ENCODE peak calls at places on chromosome 5, in seven cellular contexts. T is ovary, G is sigmoid colon, V is transverse colon, D is H1, L is stomach, U is suprapubic skin. E is an unnamed sample. For H3K36me3, the result is how much of the 10 kb centered on the place peaks cover.

GRCh38 chr5:65539827-65540226 is 23.1 kb downstream of the CENPK start:
- DNase-seq in L (no peak), G (no peak), U (no peak), D (no peak), T (no peak), V (no peak), E (no peak)

GRCh38 chr5:160166069-160166972 is 47.1 kb upstream of the PWWP2A start:
- DNase-seq in G (no peak), V (no peak), T (no peak), U (no peak), L (no peak), D (no peak), E (no peak)

GRCh38 chr5:14142202-14142855 is 813 bp upstream of the TRIO start:
- DNase-seq in L (no peak), G (no peak), U (no peak), D (no peak), V (no peak), T (no peak), E (no peak)

GRCh38 chr5:177443144-177443983 is 3.2 kb upstream of the PRR7 start:
- DNase-seq in L (no peak), G (no peak), D (no peak), V (no peak), U (no peak), T (no peak), E (peak)

GRCh38 chr5:179776413-179776938 is 17.3 kb upstream of the LTC4S start:
- DNase-seq in G (no peak), L (no peak), U (no peak), T (no peak), V (no peak), D (no peak), E (no peak)

GRCh38 chr5:52010430-52010829 is 627.2 kb downstream of the ISL1 start:
- DNase-seq in L (no peak), D (no peak), V (no peak), U (no peak), T (no peak), G (no peak), E (no peak)

GRCh38 chr5:34675857-34676256 is 19.7 kb downstream of the RAI14 start:
- DNase-seq in G (no peak), L (no peak), V (no peak), D (no peak), T (no peak), U (no peak), E (no peak)

GRCh38 chr5:92909545-92909962 is 671.5 kb downstream of the NR2F1-AS1 start:
- DNase-seq in U (no peak), D (no peak), T (no peak), G (no peak), V (no peak), L (no peak), E (no peak)

GRCh38 chr5:16345454-16345853 is 120.1 kb downstream of the ZNF622 start:
- DNase-seq in D (no peak), T (no peak), V (no peak), G (no peak), U (no peak), L (no peak), E (no peak)

GRCh38 chr5:112931473-112931872 is 9.4 kb upstream of the REEP5 start:
- DNase-seq in D (no peak), V (no peak), U (no peak), G (no peak), L (no peak), T (no peak), E (no peak)

GRCh38 chr5:175695161-175696126 is 37.6 kb downstream of the HRH2 start:
- DNase-seq in G (peak), U (peak), V (no peak), L (no peak), D (no peak), T (no peak), E (no peak)

GRCh38 chr5:176573564-176574296 is 24.6 kb downstream of the CDHR2 start:
- DNase-seq in L (peak), D (no peak), T (peak), V (peak), G (peak), U (no peak), E (peak)

GRCh38 chr5:108361771-108362170 is 20.1 kb downstream of the FBXL17 start:
- DNase-seq in U (no peak), V (no peak), L (no peak), T (no peak), D (no peak), G (no peak), E (no peak)

GRCh38 chr5:108356286-108356685 is 25.6 kb downstream of the FBXL17 start:
- DNase-seq in L (no peak), T (no peak), D (no peak), U (no peak), V (no peak), G (no peak), E (no peak)

GRCh38 chr5:108361239-108361638 is 20.7 kb downstream of the FBXL17 start:
- DNase-seq in L (no peak), D (no peak), U (no peak), T (no peak), V (no peak), G (no peak), E (no peak)

DNA sequence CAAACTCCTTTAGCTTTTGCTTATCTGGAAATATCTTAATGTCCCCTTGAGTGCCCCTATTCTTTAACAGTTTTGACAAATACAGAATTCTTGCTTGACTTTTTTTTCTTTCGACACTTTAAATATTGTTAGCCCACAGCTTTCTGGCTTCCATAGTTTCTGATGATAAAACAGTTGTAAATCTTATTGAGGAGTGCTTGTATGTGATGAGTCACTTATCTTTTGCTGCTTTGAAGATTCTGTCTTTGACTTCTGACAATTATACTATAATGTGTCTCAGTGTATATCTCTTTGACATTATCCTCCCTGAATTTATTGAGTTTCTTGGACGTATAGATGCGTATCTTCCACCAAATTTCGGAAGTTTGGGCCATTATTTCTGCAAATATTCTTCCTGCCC is 21.6 kb downstream of the FBXL17 start:
- DNase-seq in D (no peak), V (no peak), T (no peak), L (no peak), G (no peak), U (no peak), E (no peak)
- H3K36me3 ChIP-seq in D (under half), V (under half), T (under half), L (under half), G (under half), U (under half), E (under half)

DNA sequence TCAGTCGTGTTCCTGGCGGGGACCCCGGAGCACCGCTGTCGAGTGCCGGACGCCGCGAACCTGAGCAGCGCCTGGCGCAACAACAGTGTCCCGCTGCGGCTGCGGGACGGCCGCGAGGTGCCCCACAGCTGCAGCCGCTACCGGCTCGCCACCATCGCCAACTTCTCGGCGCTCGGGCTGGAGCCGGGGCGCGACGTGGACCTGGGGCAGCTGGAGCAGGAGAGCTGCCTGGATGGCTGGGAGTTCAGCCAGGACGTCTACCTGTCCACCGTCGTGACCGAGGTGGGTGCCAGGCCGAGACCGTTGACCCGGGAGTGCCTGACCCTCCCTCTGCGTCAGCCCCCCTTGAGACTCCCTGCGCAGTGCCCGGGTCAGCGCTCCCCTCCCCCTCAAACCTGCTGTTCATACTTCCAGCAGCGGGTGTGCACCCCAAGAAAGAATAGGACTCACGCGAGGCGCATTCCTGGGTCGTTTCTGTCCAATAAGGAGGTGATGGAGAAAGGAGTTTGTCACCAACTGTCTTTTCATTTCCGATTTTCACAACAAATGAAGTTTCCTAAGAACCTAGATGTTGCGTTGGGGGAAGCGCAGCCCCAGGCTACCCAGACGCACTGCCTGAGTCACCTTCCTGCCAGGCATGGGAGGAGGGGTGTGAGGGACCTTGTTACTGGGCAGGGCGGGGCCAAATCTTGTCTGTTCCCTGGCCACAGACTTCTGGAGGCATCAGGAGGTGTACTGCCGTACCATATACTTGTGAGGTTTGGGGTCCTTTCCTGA is 722 bp downstream of the SLC22A4 start:
- DNase-seq in V (peak), G (peak), L (peak), D (no peak), T (peak), U (no peak), E (peak)
- TF ChIP-seq POLR2A in V (peak), G (no peak), L (no peak), D (no peak), T (no peak), U (no peak), E (no peak)

GRCh38 chr5:916441-917293 is 24.0 kb downstream of the TRIP13 start:
- DNase-seq in D (no peak), T (no peak), U (no peak), G (no peak), L (no peak), V (no peak), E (no peak)

GRCh38 chr5:912356-913091 is 19.8 kb downstream of the TRIP13 start:
- DNase-seq in V (no peak), L (peak), D (no peak), U (no peak), G (no peak), T (no peak), E (peak)

GRCh38 chr5:914612-915011 is 21.9 kb downstream of the TRIP13 start:
- DNase-seq in L (no peak), T (no peak), G (no peak), D (no peak), U (peak), V (no peak), E (no peak)

GRCh38 chr5:915946-916345 is 23.3 kb downstream of the TRIP13 start:
- DNase-seq in G (no peak), V (no peak), U (no peak), D (no peak), T (no peak), L (no peak), E (peak)

GRCh38 chr5:914174-914573 is 21.5 kb downstream of the TRIP13 start:
- DNase-seq in L (no peak), T (no peak), G (no peak), V (no peak), D (no peak), U (peak), E (no peak)
- H3K36me3 ChIP-seq in L (under half), T (under half), G (under half), V (under half), D (half or more), U (under half), E (under half)

GRCh38 chr5:79070002-79070567 is 518 bp downstream of the BHMT2 start:
- DNase-seq in G (peak), L (no peak), D (no peak), U (no peak), V (no peak), T (peak), E (no peak)

GRCh38 chr5:79074641-79075040 is 5.1 kb downstream of the BHMT2 start:
- DNase-seq in V (no peak), T (no peak), L (no peak), U (no peak), G (no peak), D (no peak), E (no peak)

GRCh38 chr5:79069488-79070001 is at the start of the genes BHMT2 and DMGDH:
- DNase-seq in T (peak), L (no peak), G (peak), D (no peak), U (no peak), V (peak), E (peak)
- TF ChIP-seq POLR2A in T (no peak), L (no peak), G (no peak), D (no peak), U (no peak), V (no peak), E (no peak)

GRCh38 chr5:72226950-72227349 is 93.1 kb downstream of the MRPS27 start:
- DNase-seq in L (no peak), U (no peak), D (no peak), G (no peak), T (no peak), V (no peak), E (no peak)
- H3K36me3 ChIP-seq in L (half or more), U (half or more), D (under half), G (half or more), T (under half), V (under half), E (under half)

GRCh38 chr5:138337685-138338410 is at the start of gene FAM53C:
- DNase-seq in T (peak), L (peak), G (peak), D (peak), V (peak), U (peak), E (peak)

GRCh38 chr5:138340008-138340407 is 1.9 kb downstream of the FAM53C start:
- DNase-seq in L (no peak), T (no peak), G (no peak), U (no peak), V (no peak), D (no peak), E (no peak)

GRCh38 chr5:138338411-138339085 is 482 bp downstream of the FAM53C start:
- DNase-seq in D (no peak), V (no peak), T (no peak), G (no peak), L (no peak), U (no peak), E (no peak)

GRCh38 chr5:138339086-138339456 is 1.0 kb downstream of the FAM53C start:
- DNase-seq in V (no peak), L (peak), G (no peak), D (no peak), T (no peak), U (no peak), E (peak)

DNA sequence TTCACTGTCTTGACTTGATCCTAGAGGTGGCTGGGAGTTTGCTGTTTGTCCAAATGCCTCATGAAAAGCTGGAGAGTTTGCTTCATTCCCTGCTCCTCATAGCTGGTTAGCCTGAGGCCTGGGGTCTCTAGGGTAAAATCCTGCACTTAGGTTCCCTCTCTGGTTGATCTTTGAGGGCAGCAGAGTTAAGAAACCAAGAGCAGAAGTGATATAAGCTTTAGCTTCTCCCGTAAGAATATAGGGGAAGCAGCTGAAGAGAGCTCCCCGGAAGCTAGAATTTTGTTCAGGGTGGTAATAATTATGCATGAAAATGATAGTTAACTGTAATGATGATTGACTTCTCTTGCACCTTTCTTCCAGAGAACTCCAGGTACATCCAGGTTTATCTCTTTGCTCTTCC is 1.4 kb downstream of the FAM53C start:
- DNase-seq in V (no peak), D (no peak), T (no peak), U (no peak), L (no peak), G (no peak), E (no peak)
- TF ChIP-seq POLR2A in V (no peak), D (no peak), T (no peak), U (no peak), L (no peak), G (no peak), E (no peak)

GRCh38 chr5:172356527-172356926 is 73.0 kb upstream of the UBTD2 start:
- DNase-seq in G (no peak), V (no peak), T (no peak), D (no peak), L (no peak), U (no peak), E (no peak)
- H3K36me3 ChIP-seq in G (half or more), V (under half), T (under half), D (under half), L (half or more), U (half or more), E (under half)

DNA sequence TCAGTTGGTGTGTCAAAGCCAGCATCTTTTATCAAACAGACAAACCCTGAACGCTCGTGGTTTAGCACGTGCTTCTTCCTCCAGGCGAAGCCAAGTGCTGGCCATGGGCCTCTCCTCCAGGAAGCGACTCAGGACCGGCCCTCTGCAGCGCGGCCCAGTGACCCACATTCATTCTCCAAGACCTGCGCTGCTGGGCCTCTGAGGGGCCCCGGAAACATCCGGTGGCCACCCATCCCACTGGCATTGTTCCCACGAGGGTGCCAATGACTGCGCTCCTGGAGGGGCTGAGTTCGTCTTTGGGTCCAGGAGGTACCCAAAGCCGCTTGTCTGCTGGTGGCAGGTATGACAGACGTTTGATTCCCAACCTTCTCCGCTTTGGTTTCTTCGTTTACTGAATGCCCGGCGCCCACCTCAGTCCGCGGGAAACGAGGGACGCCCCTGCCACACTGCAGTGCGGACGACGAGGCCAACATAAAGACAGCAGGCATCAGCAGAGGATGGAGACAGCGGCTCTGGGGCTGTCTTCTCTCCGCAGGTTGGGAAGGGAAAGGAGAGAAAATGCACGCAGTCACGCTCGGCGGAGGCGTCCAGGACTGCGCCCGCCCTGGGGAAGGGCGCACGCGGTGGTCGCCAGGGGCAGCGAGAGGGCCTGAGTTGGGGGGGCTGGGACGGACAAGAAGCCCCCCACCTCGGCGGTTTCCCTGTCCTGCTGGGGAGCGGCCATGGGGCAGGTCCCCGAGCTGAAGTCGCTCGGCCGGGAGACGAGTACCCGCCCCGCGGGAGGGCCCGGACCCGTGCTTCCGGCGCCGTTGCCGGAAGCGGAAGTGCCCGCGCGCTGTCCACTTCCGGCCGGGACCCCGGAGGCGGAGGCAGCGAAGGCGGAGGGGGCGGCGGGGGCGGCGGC is at the start of gene EXOC3:
- DNase-seq in U (peak), V (peak), G (peak), T (peak), D (no peak), L (peak), E (peak)
- TF ChIP-seq POLR2A in U (peak), V (peak), G (peak), T (peak), D (peak), L (no peak), E (peak)